ENCODE peak calls at places on chromosome 20, in seven cellular contexts. One of them, this sample, is unnamed.

GRCh38 chr20:50333856-50334255 is 143.2 kb downstream of the CEBPB start:
- DNase-seq in tibial artery: peak
- DNase-seq in K562: no peak
- DNase-seq in left lung: no peak
- DNase-seq in H9: no peak
- DNase-seq in A549: no peak
- DNase-seq in AG04450: peak
- DNase-seq in this sample: no peak

GRCh38 chr20:63892402-63892801 is 2.5 kb upstream of the DNAJC5 start:
- DNase-seq in H9: no peak
- DNase-seq in tibial artery: no peak
- DNase-seq in A549: no peak
- DNase-seq in K562: no peak
- DNase-seq in AG04450: no peak
- DNase-seq in left lung: no peak
- DNase-seq in this sample: no peak

GRCh38 chr20:49657118-49657901 is 56.4 kb downstream of the B4GALT5 start:
- DNase-seq in A549: no peak
- DNase-seq in H9: no peak
- DNase-seq in left lung: no peak
- DNase-seq in tibial artery: peak
- DNase-seq in AG04450: peak
- DNase-seq in K562: no peak
- DNase-seq in this sample: no peak

GRCh38 chr20:21808139-21808538 is 102.7 kb downstream of the PAX1 start:
- DNase-seq in tibial artery: no peak
- DNase-seq in AG04450: no peak
- DNase-seq in A549: no peak
- DNase-seq in left lung: no peak
- DNase-seq in H9: no peak
- DNase-seq in K562: no peak
- DNase-seq in this sample: no peak

GRCh38 chr20:25571240-25571639 is 14.1 kb downstream of the NINL start:
- DNase-seq in K562: no peak
- DNase-seq in AG04450: no peak
- DNase-seq in tibial artery: no peak
- DNase-seq in H9: no peak
- DNase-seq in A549: no peak
- DNase-seq in left lung: no peak
- DNase-seq in this sample: no peak

GRCh38 chr20:48205281-48205782 is 420.1 kb upstream of the SULF2 start:
- DNase-seq in H9: no peak
- DNase-seq in AG04450: no peak
- DNase-seq in left lung: no peak
- DNase-seq in A549: no peak
- DNase-seq in tibial artery: no peak
- DNase-seq in K562: no peak
- DNase-seq in this sample: no peak

GRCh38 chr20:33862709-33863403 is 51.7 kb downstream of the CHMP4B start:
- DNase-seq in AG04450: peak
- DNase-seq in tibial artery: peak
- DNase-seq in H9: peak
- DNase-seq in K562: peak
- DNase-seq in A549: peak
- DNase-seq in left lung: peak
- DNase-seq in this sample: peak

GRCh38 chr20:36573103-36573797 is at the start of gene TGIF2:
- DNase-seq in tibial artery: peak
- DNase-seq in K562: peak
- DNase-seq in AG04450: peak
- DNase-seq in left lung: peak
- DNase-seq in H9: peak
- DNase-seq in A549: peak
- DNase-seq in this sample: peak

GRCh38 chr20:48739395-48740268 is 88.2 kb downstream of the PREX1 start:
- DNase-seq in AG04450: no peak
- DNase-seq in left lung: no peak
- DNase-seq in A549: no peak
- DNase-seq in H9: no peak
- DNase-seq in tibial artery: no peak
- DNase-seq in K562: no peak
- DNase-seq in this sample: no peak

GRCh38 chr20:43936805-43937204 is 22.2 kb downstream of the TOX2 start:
- DNase-seq in K562: no peak
- DNase-seq in H9: no peak
- DNase-seq in left lung: no peak
- DNase-seq in AG04450: no peak
- DNase-seq in tibial artery: no peak
- DNase-seq in A549: no peak
- DNase-seq in this sample: no peak

GRCh38 chr20:49562341-49563014 is 5.5 kb downstream of the PTGIS start:
- DNase-seq in tibial artery: peak
- DNase-seq in left lung: no peak
- DNase-seq in K562: peak
- DNase-seq in H9: peak
- DNase-seq in AG04450: peak
- DNase-seq in A549: peak
- DNase-seq in this sample: no peak

GRCh38 chr20:51797357-51798025 is 4.8 kb downstream of the SALL4 start:
- DNase-seq in tibial artery: no peak
- DNase-seq in A549: peak
- DNase-seq in AG04450: no peak
- DNase-seq in K562: no peak
- DNase-seq in left lung: no peak
- DNase-seq in H9: no peak
- DNase-seq in this sample: no peak

GRCh38 chr20:61558726-61559125 is 306.7 kb downstream of the CDH4 start:
- DNase-seq in H9: no peak
- DNase-seq in K562: no peak
- DNase-seq in left lung: no peak
- DNase-seq in AG04450: no peak
- DNase-seq in tibial artery: no peak
- DNase-seq in A549: no peak
- DNase-seq in this sample: no peak

GRCh38 chr20:63363013-63363957 is 2.1 kb upstream of the CHRNA4 start:
- DNase-seq in AG04450: no peak
- DNase-seq in tibial artery: no peak
- DNase-seq in K562: peak
- DNase-seq in left lung: peak
- DNase-seq in A549: no peak
- DNase-seq in H9: no peak
- DNase-seq in this sample: no peak

GRCh38 chr20:61966492-61967244 is 99.0 kb downstream of the TAF4 start:
- DNase-seq in left lung: peak
- DNase-seq in H9: no peak
- DNase-seq in AG04450: no peak
- DNase-seq in tibial artery: no peak
- DNase-seq in K562: no peak
- DNase-seq in A549: no peak
- DNase-seq in this sample: no peak

GRCh38 chr20:63625771-63626423 is 1.0 kb downstream of the GMEB2 start:
- DNase-seq in AG04450: no peak
- DNase-seq in left lung: peak
- DNase-seq in tibial artery: no peak
- DNase-seq in K562: peak
- DNase-seq in A549: peak
- DNase-seq in H9: no peak
- DNase-seq in this sample: no peak

GRCh38 chr20:9919271-9920014 is 80.6 kb upstream of the PAK5 start:
- DNase-seq in tibial artery: no peak
- DNase-seq in left lung: no peak
- DNase-seq in AG04450: no peak
- DNase-seq in H9: no peak
- DNase-seq in A549: no peak
- DNase-seq in K562: no peak
- DNase-seq in this sample: no peak

GRCh38 chr20:60694763-60695162 is 557.3 kb upstream of the CDH4 start:
- DNase-seq in AG04450: no peak
- DNase-seq in tibial artery: no peak
- DNase-seq in K562: no peak
- DNase-seq in A549: no peak
- DNase-seq in H9: no peak
- DNase-seq in left lung: no peak
- DNase-seq in this sample: no peak

GRCh38 chr20:4532772-4533171 is 188.9 kb upstream of the PRND start:
- DNase-seq in AG04450: no peak
- DNase-seq in H9: no peak
- DNase-seq in tibial artery: no peak
- DNase-seq in A549: no peak
- DNase-seq in K562: no peak
- DNase-seq in left lung: no peak
- DNase-seq in this sample: no peak

GRCh38 chr20:41286240-41286851 is 31.2 kb downstream of the ZHX3 start:
- DNase-seq in A549: no peak
- DNase-seq in AG04450: no peak
- DNase-seq in H9: no peak
- DNase-seq in K562: no peak
- DNase-seq in tibial artery: no peak
- DNase-seq in left lung: no peak
- DNase-seq in this sample: no peak

GRCh38 chr20:40897177-40897700 is 131.4 kb upstream of the TOP1 start:
- DNase-seq in AG04450: peak
- DNase-seq in left lung: no peak
- DNase-seq in H9: no peak
- DNase-seq in K562: no peak
- DNase-seq in A549: no peak
- DNase-seq in tibial artery: no peak
- DNase-seq in this sample: no peak

GRCh38 chr20:54134445-54135220 is 39.2 kb downstream of the CYP24A1 start:
- DNase-seq in left lung: no peak
- DNase-seq in AG04450: no peak
- DNase-seq in H9: no peak
- DNase-seq in K562: no peak
- DNase-seq in tibial artery: no peak
- DNase-seq in A549: peak
- DNase-seq in this sample: no peak

GRCh38 chr20:39433461-39433860 is 471.3 kb downstream of the DHX35 start:
- DNase-seq in K562: no peak
- DNase-seq in AG04450: no peak
- DNase-seq in tibial artery: no peak
- DNase-seq in left lung: no peak
- DNase-seq in H9: no peak
- DNase-seq in A549: no peak
- DNase-seq in this sample: no peak

GRCh38 chr20:32797160-32797468 is 22.6 kb upstream of the MAPRE1 start:
- DNase-seq in A549: no peak
- DNase-seq in AG04450: peak
- DNase-seq in left lung: no peak
- DNase-seq in K562: no peak
- DNase-seq in H9: no peak
- DNase-seq in tibial artery: no peak
- DNase-seq in this sample: no peak

GRCh38 chr20:3396492-3396891 is 11.0 kb downstream of the DNAAF9 start:
- DNase-seq in AG04450: no peak
- DNase-seq in A549: no peak
- DNase-seq in tibial artery: no peak
- DNase-seq in K562: no peak
- DNase-seq in H9: no peak
- DNase-seq in left lung: no peak
- DNase-seq in this sample: no peak

GRCh38 chr20:17935761-17936160 is 32.8 kb downstream of the SNX5 start:
- DNase-seq in tibial artery: no peak
- DNase-seq in K562: no peak
- DNase-seq in H9: no peak
- DNase-seq in AG04450: no peak
- DNase-seq in left lung: no peak
- DNase-seq in A549: no peak
- DNase-seq in this sample: no peak

GRCh38 chr20:51169813-51170212 is 146.9 kb upstream of the KCNG1 start:
- DNase-seq in A549: no peak
- DNase-seq in K562: no peak
- DNase-seq in AG04450: no peak
- DNase-seq in H9: peak
- DNase-seq in tibial artery: no peak
- DNase-seq in left lung: no peak
- DNase-seq in this sample: no peak

GRCh38 chr20:5806457-5807263 is 56.5 kb downstream of the SHLD1 start:
- DNase-seq in AG04450: no peak
- DNase-seq in H9: no peak
- DNase-seq in left lung: no peak
- DNase-seq in K562: no peak
- DNase-seq in A549: peak
- DNase-seq in tibial artery: no peak
- DNase-seq in this sample: no peak
- TF ChIP-seq CTCF in AG04450: no peak
- TF ChIP-seq CTCF in H9: peak
- TF ChIP-seq CTCF in left lung: no peak
- TF ChIP-seq CTCF in K562: no peak
- TF ChIP-seq CTCF in A549: no peak
- TF ChIP-seq CTCF in tibial artery: no peak
- TF ChIP-seq CTCF in this sample: peak

DNA sequence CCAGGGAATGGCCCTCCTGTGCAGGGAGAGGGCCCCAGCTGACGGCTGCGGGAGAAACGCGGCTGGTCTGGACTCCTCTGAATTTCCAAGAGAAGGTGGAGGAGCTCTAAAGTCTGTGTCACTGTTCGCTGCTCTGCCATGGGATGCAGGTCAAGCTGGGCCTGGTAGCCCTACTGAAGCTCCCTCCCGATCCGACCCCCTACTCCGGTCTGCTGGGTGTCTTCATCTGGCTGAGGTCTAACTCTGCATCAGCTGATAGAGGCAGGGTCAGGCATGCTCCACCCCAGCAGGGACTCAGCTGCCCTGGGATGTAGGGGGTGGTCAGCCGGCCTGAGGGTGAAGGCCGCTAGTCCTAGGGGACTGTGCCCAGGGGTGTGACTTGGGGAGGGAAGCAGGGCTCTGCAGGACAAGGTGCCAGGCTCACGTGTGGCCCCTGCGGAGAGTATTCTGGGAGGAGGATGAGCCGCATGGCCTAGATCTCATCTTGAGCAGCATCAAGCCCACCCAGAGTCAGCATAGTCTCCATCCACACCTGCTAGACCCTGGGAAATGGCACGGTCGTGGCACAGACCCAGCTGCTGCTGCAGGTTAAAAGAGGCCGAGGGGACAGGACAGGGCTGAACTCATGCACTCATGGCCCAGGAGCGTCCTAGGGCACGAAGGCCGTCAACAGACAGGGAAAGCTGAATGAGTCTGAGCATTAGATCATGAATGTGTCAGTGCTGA is 1.4 kb downstream of the CST3 start:
- DNase-seq in left lung: no peak
- DNase-seq in A549: no peak
- DNase-seq in K562: no peak
- DNase-seq in AG04450: no peak
- DNase-seq in tibial artery: no peak
- DNase-seq in H9: no peak
- DNase-seq in this sample: no peak
- H3K27ac ChIP-seq in left lung: no peak
- H3K27ac ChIP-seq in A549: peak
- H3K27ac ChIP-seq in K562: no peak
- H3K27ac ChIP-seq in AG04450: no peak
- H3K27ac ChIP-seq in tibial artery: peak
- H3K27ac ChIP-seq in H9: no peak
- H3K27ac ChIP-seq in this sample: no peak

GRCh38 chr20:18986146-18986830 is 172.7 kb downstream of the SCP2D1 start:
- DNase-seq in AG04450: no peak
- DNase-seq in A549: no peak
- DNase-seq in tibial artery: no peak
- DNase-seq in left lung: no peak
- DNase-seq in K562: no peak
- DNase-seq in H9: no peak
- DNase-seq in this sample: no peak
- TF ChIP-seq CTCF in AG04450: no peak
- TF ChIP-seq CTCF in A549: no peak
- TF ChIP-seq CTCF in tibial artery: no peak
- TF ChIP-seq CTCF in left lung: no peak
- TF ChIP-seq CTCF in K562: no peak
- TF ChIP-seq CTCF in H9: no peak
- TF ChIP-seq CTCF in this sample: no peak

GRCh38 chr20:20710443-20710842 is 2.0 kb downstream of the RALGAPA2 start:
- DNase-seq in AG04450: no peak
- DNase-seq in tibial artery: no peak
- DNase-seq in K562: no peak
- DNase-seq in H9: no peak
- DNase-seq in A549: no peak
- DNase-seq in left lung: no peak
- DNase-seq in this sample: no peak
- H3K27ac ChIP-seq in AG04450: no peak
- H3K27ac ChIP-seq in tibial artery: no peak
- H3K27ac ChIP-seq in K562: no peak
- H3K27ac ChIP-seq in H9: no peak
- H3K27ac ChIP-seq in A549: no peak
- H3K27ac ChIP-seq in left lung: peak
- H3K27ac ChIP-seq in this sample: no peak